ENCODE peak calls at places on chromosomes 1 and 21, in eight cellular contexts. R is type B pancreatic cell, M is IMR-90, E is HFF-Myc, V is kidney epithelial cell, A is PC-9, F is fibroblast of lung, Q is neural progenitor cell. I is an unnamed sample.
A peak's percentile ranks its signal among the peaks of the same experiment; 100 is the strongest.

GRCh38 chr1:74690909-74691308 is 17.3 kb upstream of the ERICH3 start:
- DNase-seq in F (no peak), A (no peak), Q (no peak), V (no peak), E (no peak), R (no peak), M (no peak), I (no peak)

GRCh38 chr1:6454856-6455751 is 10.9 kb downstream of the TNFRSF25 start:
- DNase-seq in M (no peak), E (no peak), V (no peak), Q (peak; percentile 48), A (no peak), R (no peak), F (no peak), I (no peak)

GRCh38 chr1:93453911-93454310 is 6.0 kb downstream of the FNBP1L start:
- DNase-seq in V (no peak), E (no peak), Q (no peak), R (no peak), A (no peak), M (no peak), F (no peak), I (no peak)

GRCh38 chr1:231934797-231935196 is 308.2 kb downstream of the DISC1 start:
- DNase-seq in F (peak; percentile 48), M (peak; percentile 64), R (no peak), E (no peak), A (no peak), Q (peak; percentile 73), V (no peak), I (no peak)

GRCh38 chr21:31326478-31327247 is 17.4 kb downstream of the TIAM1 start:
- DNase-seq in Q (no peak), A (no peak), R (no peak), F (no peak), V (no peak), M (no peak), E (no peak), I (no peak)

GRCh38 chr1:173042806-173043205 is 7.9 kb downstream of the TNFSF18 start:
- DNase-seq in A (no peak), V (no peak), R (no peak), F (no peak), E (no peak), Q (no peak), M (no peak), I (no peak)

GRCh38 chr1:93625582-93626327 is 55.9 kb downstream of the BCAR3 start:
- DNase-seq in V (peak; percentile 55), A (peak; percentile 37), R (no peak), F (peak; percentile 89), M (peak; percentile 93), E (peak; percentile 91), Q (no peak), I (peak; percentile 86)

GRCh38 chr1:159869173-159869572 is 6.7 kb upstream of the VSIG8 start:
- DNase-seq in R (no peak), A (peak; percentile 54), E (no peak), F (peak; percentile 40), V (peak; percentile 74), Q (no peak), M (peak; percentile 86), I (peak; percentile 68)

GRCh38 chr1:100538935-100539835 is 1.2 kb downstream of the GPR88 start:
- DNase-seq in M (peak; percentile 3), V (no peak), A (no peak), E (no peak), F (no peak), R (no peak), Q (peak; percentile 80), I (no peak)

GRCh38 chr21:31351438-31351837 is 7.4 kb upstream of the TIAM1 start:
- DNase-seq in A (peak; percentile 73), V (no peak), R (no peak), M (peak; percentile 61), F (peak; percentile 35), E (no peak), Q (no peak), I (no peak)

GRCh38 chr21:43958364-43959158 is 53.5 kb upstream of the TRAPPC10 start:
- DNase-seq in F (no peak), V (no peak), Q (no peak), M (no peak), R (no peak), A (no peak), E (no peak), I (no peak)

GRCh38 chr21:38925923-38926322 is 120.2 kb downstream of the ETS2 start:
- DNase-seq in Q (no peak), F (peak; percentile 94), E (peak; percentile 65), V (no peak), R (no peak), A (peak; percentile 26), M (peak; percentile 89), I (peak; percentile 90)

GRCh38 chr1:55214903-55215193 is 316 bp downstream of the USP24 start:
- DNase-seq in E (no peak), M (peak; percentile 49), Q (peak; percentile 81), V (no peak), A (peak; percentile 51), F (peak; percentile 53), R (no peak), I (no peak)

GRCh38 chr1:180632326-180633088 is 685 bp downstream of the XPR1 start:
- DNase-seq in E (no peak), M (no peak), V (no peak), Q (peak; percentile 84), R (peak; percentile 79), F (no peak), A (no peak), I (no peak)
- TF ChIP-seq CTCF in E (no peak), M (no peak), V (peak; percentile 32), Q (peak; percentile 47), R (peak; percentile 36), F (peak; percentile 17), A (no peak), I (peak; percentile 54)

GRCh38 chr1:16617101-16617727 is 3.9 kb upstream of the NBPF1 start:
- DNase-seq in Q (peak; percentile 83), V (no peak), F (no peak), E (no peak), R (peak; percentile 78), A (no peak), M (no peak), I (no peak)

GRCh38 chr1:16618719-16619118 is 5.4 kb upstream of the NBPF1 start:
- DNase-seq in V (no peak), A (no peak), M (no peak), F (no peak), R (peak; percentile 85), Q (peak; percentile 75), E (no peak), I (no peak)

GRCh38 chr1:16625497-16626408 is 12.4 kb upstream of the NBPF1 start:
- DNase-seq in V (no peak), E (no peak), M (no peak), F (no peak), Q (no peak), R (peak; percentile 85), A (no peak), I (no peak)

GRCh38 chr1:16617778-16618580 is 4.6 kb upstream of the NBPF1 start:
- DNase-seq in A (no peak), V (no peak), F (no peak), M (no peak), Q (no peak), R (peak; percentile 69), E (no peak), I (no peak)

DNA sequence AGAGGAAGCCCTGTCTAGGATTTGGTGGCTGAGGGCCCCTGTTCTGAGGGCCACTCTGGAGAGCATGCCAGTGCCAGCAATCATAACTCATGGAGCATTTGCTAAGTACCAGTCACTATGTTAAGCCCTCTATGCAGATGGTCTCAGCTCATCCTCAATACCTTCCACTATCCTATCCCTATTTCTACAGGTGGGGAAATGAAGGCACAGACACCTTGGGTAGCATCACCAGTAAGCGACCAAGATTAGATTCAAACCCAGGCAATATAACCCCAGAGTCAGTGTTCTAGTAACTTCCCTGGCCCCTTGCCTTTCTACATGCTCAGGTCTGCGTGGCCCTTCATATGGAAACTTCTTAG is 7.9 kb upstream of the NBPF1 start:
- DNase-seq in R (no peak), Q (no peak), M (no peak), A (no peak), V (no peak), F (no peak), E (no peak), I (no peak)
- TF ChIP-seq CTCF in R (peak; percentile 65), Q (no peak), M (no peak), A (peak; percentile 11), V (no peak), F (no peak), E (no peak), I (peak; percentile 78)

GRCh38 chr1:117904485-117904884 is 24.9 kb downstream of the GDAP2 start:
- DNase-seq in F (no peak), E (no peak), Q (no peak), R (no peak), V (no peak), A (no peak), M (no peak), I (no peak)

GRCh38 chr1:117897551-117897950 is 31.9 kb downstream of the GDAP2 start:
- DNase-seq in V (no peak), M (peak; percentile 50), Q (no peak), A (no peak), F (no peak), R (no peak), E (no peak), I (no peak)

GRCh38 chr1:117902944-117903343 is 26.5 kb downstream of the GDAP2 start:
- DNase-seq in M (no peak), Q (no peak), E (no peak), A (no peak), F (no peak), R (no peak), V (no peak), I (no peak)

GRCh38 chr1:117895482-117896114 is 33.8 kb downstream of the GDAP2 start:
- DNase-seq in M (peak; percentile 92), Q (peak; percentile 76), V (peak; percentile 49), A (peak; percentile 51), R (no peak), E (peak; percentile 84), F (peak; percentile 92), I (peak; percentile 87)

GRCh38 chr1:117899801-117900200 is 29.6 kb downstream of the GDAP2 start:
- DNase-seq in A (no peak), M (no peak), F (no peak), E (no peak), Q (no peak), R (no peak), V (no peak), I (no peak)
- TF ChIP-seq CTCF in A (no peak), M (no peak), F (no peak), E (no peak), Q (no peak), R (no peak), V (no peak), I (no peak)

DNA sequence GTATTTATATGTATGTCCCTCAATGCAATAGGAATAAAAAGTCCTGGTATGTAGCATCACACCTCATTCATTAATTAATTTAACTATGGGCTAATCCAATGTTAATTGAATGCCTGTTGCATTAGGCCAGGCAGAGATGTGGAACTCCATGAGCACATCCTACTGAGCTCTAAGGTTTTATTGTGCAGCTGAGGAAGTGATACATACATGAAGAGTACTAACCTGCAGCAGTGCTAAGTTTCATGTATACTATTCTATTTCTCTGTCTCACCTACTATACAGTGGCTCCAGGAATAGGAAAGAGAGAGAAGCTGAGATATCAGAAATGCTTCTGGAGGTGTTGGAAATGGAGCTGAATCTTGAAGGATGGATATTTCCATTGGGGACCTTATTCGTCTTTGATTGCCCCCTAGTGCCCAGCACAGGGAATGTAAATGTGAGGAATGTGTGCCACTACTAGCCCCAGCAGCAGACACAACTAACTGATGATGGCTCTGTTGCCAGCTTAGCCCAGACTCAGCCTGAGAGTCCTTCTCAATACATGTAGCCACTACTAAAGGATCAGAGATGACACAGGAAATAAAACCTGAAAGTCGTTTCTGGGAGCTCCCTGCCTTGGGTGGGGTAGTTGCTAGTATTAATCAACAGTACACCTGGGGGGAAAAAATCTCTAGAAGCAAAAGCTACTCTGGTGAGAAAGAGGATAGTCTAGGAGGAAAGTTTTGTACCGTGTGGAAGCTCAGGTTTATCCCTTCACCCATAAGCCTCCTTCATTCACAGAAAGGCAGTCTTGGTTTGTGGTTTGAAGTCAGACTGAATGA is 173.3 kb upstream of the FOXD3 start:
- DNase-seq in Q (peak; percentile 72), R (no peak), M (peak; percentile 31), E (peak; percentile 16), F (peak; percentile 56), V (no peak), A (peak; percentile 3), I (no peak)
- TF ChIP-seq CTCF in Q (peak; percentile 77), R (peak; percentile 81), M (peak; percentile 61), E (peak; percentile 69), F (peak; percentile 84), V (peak; percentile 53), A (peak; percentile 65), I (peak; percentile 61)

I was measured in HFFc6.